ENCODE peak calls at places on chromosomes 11 and 22, in eight cellular contexts. B is Jurkat, Clone E6-1; A is effector CD4-positive, alpha-beta T cell; O is trophoblast cell; Q is neural progenitor cell; W is EH; E is ACHN; H is ovary. I is an unnamed sample.

GRCh38 chr22:39960791-39961746 is 872 bp downstream of the TMA7B start:
- DNase-seq in H (no peak), W (peak; percentile 92), O (peak; percentile 23), B (no peak), E (no peak), A (peak; percentile 36), Q (no peak), I (no peak)

GRCh38 chr22:35315855-35316745 is 16.4 kb downstream of the TOM1 start:
- DNase-seq in B (no peak), E (no peak), Q (no peak), A (no peak), O (peak; percentile 88), W (no peak), H (peak; percentile 29), I (no peak)

GRCh38 chr11:70145841-70146240 is 57.3 kb upstream of the FADD start:
- DNase-seq in W (no peak), O (no peak), Q (no peak), E (no peak), B (no peak), A (no peak), H (no peak), I (no peak)

GRCh38 chr11:44754876-44755552 is 28.3 kb downstream of the TSPAN18 start:
- DNase-seq in O (no peak), H (no peak), W (no peak), Q (no peak), A (no peak), E (no peak), B (no peak), I (no peak)

GRCh38 chr11:299951-300735 is 817 bp upstream of the IFITM5 start:
- DNase-seq in Q (peak; percentile 78), O (no peak), B (no peak), H (peak; percentile 43), W (peak; percentile 34), A (no peak), E (no peak), I (peak; percentile 34)

GRCh38 chr11:5071815-5072214 is 2.4 kb downstream of the OR52E1 start:
- DNase-seq in B (no peak), W (no peak), E (no peak), Q (no peak), O (no peak), H (no peak), A (no peak), I (no peak)

GRCh38 chr22:39423976-39424375 is 24.4 kb downstream of the TAB1 start:
- DNase-seq in O (no peak), A (no peak), B (no peak), H (no peak), Q (no peak), E (no peak), W (no peak), I (no peak)

GRCh38 chr11:13289081-13289480 is 11.5 kb downstream of the BMAL1 start:
- DNase-seq in O (peak; percentile 65), Q (peak; percentile 63), E (peak; percentile 39), H (no peak), A (no peak), W (peak; percentile 44), B (no peak), I (no peak)

GRCh38 chr11:124277207-124277606 is 21.0 kb downstream of the OR8G5 start:
- DNase-seq in H (no peak), Q (no peak), E (no peak), W (no peak), O (no peak), A (no peak), B (no peak), I (no peak)

GRCh38 chr11:4560462-4560861 is 15.5 kb downstream of the OR52M1 start:
- DNase-seq in E (no peak), A (no peak), H (no peak), Q (no peak), W (no peak), B (no peak), O (peak; percentile 88), I (no peak)

I was measured in DND-41.